ENCODE peak calls at places on chromosomes 6 and 20, in seven cellular contexts. One of them, this sample, is unnamed.

GRCh38 chr6:170206931-170207431 is 83.9 kb downstream of the DLL1 start:
- DNase-seq in endothelial cell of umbilical vein: no peak
- DNase-seq in gastrocnemius medialis: no peak
- DNase-seq in adrenal gland: no peak
- DNase-seq in esophagus muscularis mucosa: no peak
- DNase-seq in K562: no peak
- DNase-seq in Peyer's patch: peak; percentile 42
- DNase-seq in this sample: no peak

GRCh38 chr20:22941550-22941949 is 93.6 kb upstream of the SSTR4 start:
- DNase-seq in endothelial cell of umbilical vein: no peak
- DNase-seq in gastrocnemius medialis: no peak
- DNase-seq in adrenal gland: no peak
- DNase-seq in esophagus muscularis mucosa: peak; percentile 72
- DNase-seq in K562: no peak
- DNase-seq in Peyer's patch: no peak
- DNase-seq in this sample: no peak

GRCh38 chr6:92715991-92716390 is 703.4 kb downstream of the EPHA7 start:
- DNase-seq in endothelial cell of umbilical vein: no peak
- DNase-seq in gastrocnemius medialis: no peak
- DNase-seq in adrenal gland: no peak
- DNase-seq in esophagus muscularis mucosa: no peak
- DNase-seq in K562: no peak
- DNase-seq in Peyer's patch: no peak
- DNase-seq in this sample: no peak

GRCh38 chr6:36033935-36034334 is 6.3 kb downstream of the MAPK14 start:
- DNase-seq in endothelial cell of umbilical vein: no peak
- DNase-seq in gastrocnemius medialis: no peak
- DNase-seq in adrenal gland: no peak
- DNase-seq in esophagus muscularis mucosa: no peak
- DNase-seq in K562: no peak
- DNase-seq in Peyer's patch: no peak
- DNase-seq in this sample: no peak

GRCh38 chr6:141610741-141611140 is 522.0 kb upstream of the GJE1 start:
- DNase-seq in endothelial cell of umbilical vein: peak; percentile 3
- DNase-seq in gastrocnemius medialis: no peak
- DNase-seq in adrenal gland: no peak
- DNase-seq in esophagus muscularis mucosa: no peak
- DNase-seq in K562: no peak
- DNase-seq in Peyer's patch: no peak
- DNase-seq in this sample: no peak

GRCh38 chr20:49460916-49461315 is 21.6 kb downstream of the KCNB1 start:
- DNase-seq in endothelial cell of umbilical vein: no peak
- DNase-seq in gastrocnemius medialis: no peak
- DNase-seq in adrenal gland: no peak
- DNase-seq in esophagus muscularis mucosa: no peak
- DNase-seq in K562: no peak
- DNase-seq in Peyer's patch: no peak
- DNase-seq in this sample: no peak

GRCh38 chr20:56166781-56167465 is 81.6 kb upstream of the MC3R start:
- DNase-seq in endothelial cell of umbilical vein: no peak
- DNase-seq in gastrocnemius medialis: no peak
- DNase-seq in adrenal gland: no peak
- DNase-seq in esophagus muscularis mucosa: no peak
- DNase-seq in K562: no peak
- DNase-seq in Peyer's patch: no peak
- DNase-seq in this sample: no peak

GRCh38 chr6:72413884-72414283 is 208.0 kb upstream of the KCNQ5 start:
- DNase-seq in endothelial cell of umbilical vein: no peak
- DNase-seq in gastrocnemius medialis: no peak
- DNase-seq in adrenal gland: no peak
- DNase-seq in esophagus muscularis mucosa: no peak
- DNase-seq in K562: no peak
- DNase-seq in Peyer's patch: no peak
- DNase-seq in this sample: no peak

GRCh38 chr6:119881416-119881815 is 531.9 kb upstream of the MAN1A1 start:
- DNase-seq in endothelial cell of umbilical vein: no peak
- DNase-seq in gastrocnemius medialis: no peak
- DNase-seq in adrenal gland: peak; percentile 20
- DNase-seq in esophagus muscularis mucosa: no peak
- DNase-seq in K562: no peak
- DNase-seq in Peyer's patch: no peak
- DNase-seq in this sample: no peak

GRCh38 chr6:82017316-82017715 is 230.2 kb downstream of the IBTK start:
- DNase-seq in endothelial cell of umbilical vein: peak; percentile 36
- DNase-seq in gastrocnemius medialis: peak; percentile 49
- DNase-seq in adrenal gland: peak; percentile 87
- DNase-seq in esophagus muscularis mucosa: no peak
- DNase-seq in K562: no peak
- DNase-seq in Peyer's patch: no peak
- DNase-seq in this sample: no peak

GRCh38 chr6:107679457-107679856 is 144.7 kb downstream of the SCML4 start:
- DNase-seq in endothelial cell of umbilical vein: no peak
- DNase-seq in gastrocnemius medialis: no peak
- DNase-seq in adrenal gland: peak; percentile 77
- DNase-seq in esophagus muscularis mucosa: no peak
- DNase-seq in K562: peak; percentile 36
- DNase-seq in Peyer's patch: no peak
- DNase-seq in this sample: peak; percentile 48

GRCh38 chr6:31700716-31701401 is 2.3 kb downstream of the ABHD16A start:
- DNase-seq in endothelial cell of umbilical vein: no peak
- DNase-seq in gastrocnemius medialis: no peak
- DNase-seq in adrenal gland: no peak
- DNase-seq in esophagus muscularis mucosa: no peak
- DNase-seq in K562: no peak
- DNase-seq in Peyer's patch: no peak
- DNase-seq in this sample: no peak

GRCh38 chr20:32772046-32772445 is 9.9 kb downstream of the DNMT3B start:
- DNase-seq in endothelial cell of umbilical vein: no peak
- DNase-seq in gastrocnemius medialis: no peak
- DNase-seq in adrenal gland: no peak
- DNase-seq in esophagus muscularis mucosa: no peak
- DNase-seq in K562: no peak
- DNase-seq in Peyer's patch: no peak
- DNase-seq in this sample: no peak

GRCh38 chr6:124765314-124765713 is 196.9 kb upstream of the RNF217 start:
- DNase-seq in endothelial cell of umbilical vein: no peak
- DNase-seq in gastrocnemius medialis: no peak
- DNase-seq in adrenal gland: no peak
- DNase-seq in esophagus muscularis mucosa: no peak
- DNase-seq in K562: no peak
- DNase-seq in Peyer's patch: no peak
- DNase-seq in this sample: no peak

DNA sequence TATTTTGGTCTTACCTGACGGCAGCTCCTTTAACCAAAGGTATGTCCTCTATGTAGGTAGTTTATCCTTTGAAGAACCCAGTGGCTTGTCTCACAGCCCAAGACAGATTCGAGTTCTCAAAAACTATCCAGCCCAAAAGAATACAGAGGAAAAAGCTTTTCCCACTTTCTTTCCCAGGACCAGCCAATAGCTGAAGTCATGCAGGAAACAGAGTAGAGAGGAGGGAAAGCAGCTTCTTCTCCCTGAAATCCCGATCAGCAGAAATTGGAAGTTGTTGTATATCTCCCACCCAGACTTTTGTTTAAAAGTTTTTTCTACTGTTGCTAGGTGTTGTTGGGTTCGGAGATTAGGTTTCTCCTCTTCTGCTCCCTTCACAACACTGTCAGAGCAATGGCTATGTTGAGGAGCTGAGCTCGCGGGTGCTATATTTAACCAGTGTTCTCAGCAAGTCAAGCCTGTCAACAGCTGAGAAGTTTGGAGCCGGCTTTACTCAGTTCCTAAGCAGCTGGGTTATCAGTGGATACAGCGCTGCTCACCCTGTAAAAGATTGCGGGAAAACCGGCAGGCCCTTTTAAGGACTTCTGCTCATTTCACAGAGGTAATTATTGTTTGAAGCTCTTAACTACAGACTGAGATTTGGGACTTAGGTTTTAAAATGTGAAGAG is at the start of gene FILIP1:
- DNase-seq in endothelial cell of umbilical vein: no peak
- DNase-seq in gastrocnemius medialis: peak; percentile 91
- DNase-seq in adrenal gland: no peak
- DNase-seq in esophagus muscularis mucosa: no peak
- DNase-seq in K562: no peak
- DNase-seq in Peyer's patch: no peak
- DNase-seq in this sample: peak; percentile 85
- TF ChIP-seq POLR2A in endothelial cell of umbilical vein: no peak
- TF ChIP-seq POLR2A in gastrocnemius medialis: peak; percentile 88
- TF ChIP-seq POLR2A in adrenal gland: no peak
- TF ChIP-seq POLR2A in esophagus muscularis mucosa: peak; percentile 30
- TF ChIP-seq POLR2A in K562: no peak
- TF ChIP-seq POLR2A in Peyer's patch: no peak
- TF ChIP-seq POLR2A in this sample: peak; percentile 85

GRCh38 chr6:149859938-149860337 is 4.2 kb downstream of the LRP11 start:
- DNase-seq in endothelial cell of umbilical vein: no peak
- DNase-seq in gastrocnemius medialis: no peak
- DNase-seq in adrenal gland: no peak
- DNase-seq in esophagus muscularis mucosa: no peak
- DNase-seq in K562: no peak
- DNase-seq in Peyer's patch: no peak
- DNase-seq in this sample: no peak
- H3K4me1 ChIP-seq in endothelial cell of umbilical vein: peaks cover 66% of the 10 kb centered on the region
- H3K4me1 ChIP-seq in gastrocnemius medialis: peaks cover 30% of the 10 kb centered on the region
- H3K4me1 ChIP-seq in adrenal gland: peaks cover 34% of the 10 kb centered on the region
- H3K4me1 ChIP-seq in esophagus muscularis mucosa: peaks cover 18% of the 10 kb centered on the region
- H3K4me1 ChIP-seq in K562: peaks cover 21% of the 10 kb centered on the region
- H3K4me1 ChIP-seq in Peyer's patch: no peaks in the 10 kb centered on the region
- H3K4me1 ChIP-seq in this sample: peaks cover 41% of the 10 kb centered on the region

GRCh38 chr6:147911686-147912085 is 403.2 kb downstream of the SAMD5 start:
- DNase-seq in endothelial cell of umbilical vein: no peak
- DNase-seq in gastrocnemius medialis: no peak
- DNase-seq in adrenal gland: no peak
- DNase-seq in esophagus muscularis mucosa: no peak
- DNase-seq in K562: no peak
- DNase-seq in Peyer's patch: no peak
- DNase-seq in this sample: no peak
- TF ChIP-seq POLR2A in endothelial cell of umbilical vein: no peak
- TF ChIP-seq POLR2A in gastrocnemius medialis: no peak
- TF ChIP-seq POLR2A in adrenal gland: no peak
- TF ChIP-seq POLR2A in esophagus muscularis mucosa: no peak
- TF ChIP-seq POLR2A in K562: no peak
- TF ChIP-seq POLR2A in Peyer's patch: no peak
- TF ChIP-seq POLR2A in this sample: no peak

GRCh38 chr20:63233924-63234323 is 1.8 kb upstream of the BIRC7 start:
- DNase-seq in endothelial cell of umbilical vein: no peak
- DNase-seq in gastrocnemius medialis: no peak
- DNase-seq in adrenal gland: no peak
- DNase-seq in esophagus muscularis mucosa: no peak
- DNase-seq in K562: no peak
- DNase-seq in Peyer's patch: no peak
- DNase-seq in this sample: no peak
- H3K4me1 ChIP-seq in endothelial cell of umbilical vein: no peaks in the 10 kb centered on the region
- H3K4me1 ChIP-seq in gastrocnemius medialis: no peaks in the 10 kb centered on the region
- H3K4me1 ChIP-seq in adrenal gland: no peaks in the 10 kb centered on the region
- H3K4me1 ChIP-seq in esophagus muscularis mucosa: no peaks in the 10 kb centered on the region
- H3K4me1 ChIP-seq in K562: peaks cover 40% of the 10 kb centered on the region
- H3K4me1 ChIP-seq in Peyer's patch: no peaks in the 10 kb centered on the region
- H3K4me1 ChIP-seq in this sample: no peaks in the 10 kb centered on the region

GRCh38 chr20:63957690-63958441 is 1.6 kb upstream of the UCKL1 start:
- DNase-seq in endothelial cell of umbilical vein: no peak
- DNase-seq in gastrocnemius medialis: no peak
- DNase-seq in adrenal gland: no peak
- DNase-seq in esophagus muscularis mucosa: no peak
- DNase-seq in K562: peak; percentile 76
- DNase-seq in Peyer's patch: peak; percentile 90
- DNase-seq in this sample: peak; percentile 64

GRCh38 chr20:63958471-63958870 is 2.3 kb upstream of the UCKL1 start:
- DNase-seq in endothelial cell of umbilical vein: no peak
- DNase-seq in gastrocnemius medialis: no peak
- DNase-seq in adrenal gland: no peak
- DNase-seq in esophagus muscularis mucosa: no peak
- DNase-seq in K562: no peak
- DNase-seq in Peyer's patch: no peak
- DNase-seq in this sample: no peak

GRCh38 chr20:63956664-63957003 is 418 bp upstream of the UCKL1 start:
- DNase-seq in endothelial cell of umbilical vein: no peak
- DNase-seq in gastrocnemius medialis: no peak
- DNase-seq in adrenal gland: no peak
- DNase-seq in esophagus muscularis mucosa: no peak
- DNase-seq in K562: no peak
- DNase-seq in Peyer's patch: no peak
- DNase-seq in this sample: no peak

GRCh38 chr20:63955846-63956663 is at the start of gene UCKL1:
- DNase-seq in endothelial cell of umbilical vein: peak; percentile 93
- DNase-seq in gastrocnemius medialis: peak; percentile 85
- DNase-seq in adrenal gland: peak; percentile 94
- DNase-seq in esophagus muscularis mucosa: no peak
- DNase-seq in K562: peak; percentile 79
- DNase-seq in Peyer's patch: peak; percentile 91
- DNase-seq in this sample: peak; percentile 96

DNA sequence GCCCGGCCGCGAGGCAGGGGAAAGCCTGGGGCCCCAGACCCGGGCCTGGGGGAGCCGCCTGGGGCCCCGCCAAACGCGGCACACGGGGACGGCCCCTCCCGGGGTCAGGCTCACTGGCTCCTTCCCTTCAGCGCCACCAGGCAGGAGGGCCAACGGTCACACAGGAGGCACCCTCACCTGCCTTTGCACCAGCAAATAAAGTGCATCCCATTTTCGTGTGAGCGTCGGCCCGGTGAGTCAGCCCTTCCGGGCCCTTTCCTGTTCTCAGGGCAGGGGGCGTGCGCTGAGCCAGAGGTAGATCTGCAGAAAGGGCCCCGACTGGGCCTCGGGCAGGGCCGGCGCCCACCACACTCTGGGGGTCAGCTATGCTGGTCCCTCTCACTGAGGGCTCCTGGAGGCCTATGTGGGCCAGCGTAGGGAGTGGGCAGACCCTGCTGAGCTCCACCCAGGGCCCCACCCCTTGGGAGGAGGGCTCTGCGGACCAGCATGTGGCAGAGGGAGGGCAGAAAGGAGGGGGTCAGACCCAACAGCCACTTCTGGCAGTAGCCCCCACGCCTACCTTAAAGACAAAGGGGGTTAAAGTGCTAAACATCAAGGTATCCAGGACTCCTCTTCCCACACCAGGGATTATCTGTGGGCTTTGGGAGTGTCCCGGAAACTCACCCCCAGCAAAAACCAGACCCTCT is 931 bp upstream of the UCKL1 start:
- DNase-seq in endothelial cell of umbilical vein: peak; percentile 69
- DNase-seq in gastrocnemius medialis: peak; percentile 72
- DNase-seq in adrenal gland: peak; percentile 73
- DNase-seq in esophagus muscularis mucosa: no peak
- DNase-seq in K562: peak; percentile 76
- DNase-seq in Peyer's patch: peak; percentile 86
- DNase-seq in this sample: peak; percentile 67
- TF ChIP-seq POLR2A in endothelial cell of umbilical vein: peak; percentile 54
- TF ChIP-seq POLR2A in gastrocnemius medialis: peak; percentile 74
- TF ChIP-seq POLR2A in adrenal gland: peak; percentile 21
- TF ChIP-seq POLR2A in esophagus muscularis mucosa: peak; percentile 34
- TF ChIP-seq POLR2A in K562: peak; percentile 83
- TF ChIP-seq POLR2A in Peyer's patch: peak; percentile 21
- TF ChIP-seq POLR2A in this sample: no peak

This sample was measured in heart left ventricle.